ENCODE peak calls at places on chromosomes 3 and 15, in four cellular contexts. S is left lung; Z is CD8-positive, alpha-beta T cell; K is fibroblast of lung. M is an unnamed sample.

GRCh38 chr15:75355369-75355768 is 8.5 kb downstream of the NEIL1 start:
- DNase-seq in S (no peak), Z (no peak), K (no peak), M (no peak)

GRCh38 chr15:64045774-64046346 is 425 bp downstream of the DAPK2 start:
- DNase-seq in K (peak; percentile 11), S (no peak), Z (no peak), M (no peak)

GRCh38 chr3:191889781-191890180 is 428.8 kb downstream of the PYDC2 start:
- DNase-seq in K (peak; percentile 78), Z (no peak), S (no peak), M (no peak)

GRCh38 chr3:29236441-29236840 is 44.4 kb upstream of the RBMS3 start:
- DNase-seq in K (no peak), Z (no peak), S (no peak), M (no peak)

GRCh38 chr15:69499521-69500201 is 47.0 kb downstream of the RPLP1 start:
- DNase-seq in K (no peak), Z (no peak), S (no peak), M (no peak)

GRCh38 chr15:98914626-98915025 is 93.0 kb downstream of the PGPEP1L start:
- DNase-seq in Z (no peak), S (no peak), K (peak; percentile 98), M (no peak)

GRCh38 chr15:23052522-23052921 is 13.2 kb upstream of the TUBGCP5 start:
- DNase-seq in K (no peak), Z (no peak), S (no peak), M (no peak)

GRCh38 chr3:65398953-65399352 is 639.8 kb downstream of the MAGI1 start:
- DNase-seq in S (no peak), K (peak; percentile 66), Z (no peak), M (no peak)

GRCh38 chr15:75947117-75947516 is 43.4 kb downstream of the FBXO22 start:
- DNase-seq in K (peak; percentile 86), S (no peak), Z (no peak), M (no peak)

GRCh38 chr15:101219441-101219840 is 32.4 kb downstream of the CHSY1 start:
- DNase-seq in K (no peak), Z (no peak), S (no peak), M (no peak)

GRCh38 chr15:101217446-101217845 is 34.4 kb downstream of the CHSY1 start:
- DNase-seq in Z (no peak), K (no peak), S (no peak), M (no peak)

GRCh38 chr15:101213570-101213969 is 38.3 kb downstream of the CHSY1 start:
- DNase-seq in S (no peak), Z (no peak), K (no peak), M (no peak)

GRCh38 chr15:101211897-101212296 is 40.0 kb downstream of the CHSY1 start:
- DNase-seq in S (no peak), K (no peak), Z (no peak), M (no peak)

GRCh38 chr15:101215681-101216080 is 36.2 kb downstream of the CHSY1 start:
- DNase-seq in S (no peak), K (no peak), Z (no peak), M (no peak)
- H3K36me3 ChIP-seq in S (no peaks in the 10 kb centered on the region), K (peaks cover 3% of the 10 kb centered on the region), Z (no peaks in the 10 kb centered on the region), M (no peaks in the 10 kb centered on the region)

GRCh38 chr3:190059242-190059590 is 61.5 kb downstream of the P3H2 start:
- DNase-seq in K (peak; percentile 85), S (no peak), Z (no peak), M (no peak)

GRCh38 chr3:190065204-190065603 is 55.5 kb downstream of the P3H2 start:
- DNase-seq in S (no peak), K (no peak), Z (no peak), M (no peak)

GRCh38 chr3:190060401-190060800 is 60.3 kb downstream of the P3H2 start:
- DNase-seq in K (no peak), S (no peak), Z (no peak), M (no peak)

GRCh38 chr3:190063490-190063889 is 57.2 kb downstream of the P3H2 start:
- DNase-seq in K (no peak), Z (no peak), S (no peak), M (no peak)

DNA sequence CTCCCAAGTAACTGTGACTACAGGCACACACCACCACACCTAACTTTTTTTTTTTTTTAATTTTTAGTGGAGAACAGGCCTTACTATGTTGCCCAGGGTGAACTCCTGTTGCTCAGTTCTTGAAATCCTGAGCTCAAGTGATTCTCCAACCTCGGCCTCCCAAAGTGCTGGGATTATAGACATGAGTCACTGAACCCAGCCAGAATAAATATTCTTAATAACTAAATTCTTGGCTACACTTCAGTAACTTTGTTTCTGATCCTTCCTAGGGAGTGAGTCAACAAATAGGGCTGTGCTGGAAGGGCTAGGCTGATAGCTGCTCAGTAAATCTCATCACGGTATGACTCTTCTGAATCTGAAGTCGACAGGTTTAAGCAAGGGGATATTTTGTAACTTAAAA is 56.6 kb downstream of the P3H2 start:
- DNase-seq in K (peak; percentile 95), S (peak; percentile 36), Z (no peak), M (no peak)
- H3K27ac ChIP-seq in K (peak overlapping the region; percentile 37), S (no peak overlapping the region), Z (no peak overlapping the region), M (no peak overlapping the region)

DNA sequence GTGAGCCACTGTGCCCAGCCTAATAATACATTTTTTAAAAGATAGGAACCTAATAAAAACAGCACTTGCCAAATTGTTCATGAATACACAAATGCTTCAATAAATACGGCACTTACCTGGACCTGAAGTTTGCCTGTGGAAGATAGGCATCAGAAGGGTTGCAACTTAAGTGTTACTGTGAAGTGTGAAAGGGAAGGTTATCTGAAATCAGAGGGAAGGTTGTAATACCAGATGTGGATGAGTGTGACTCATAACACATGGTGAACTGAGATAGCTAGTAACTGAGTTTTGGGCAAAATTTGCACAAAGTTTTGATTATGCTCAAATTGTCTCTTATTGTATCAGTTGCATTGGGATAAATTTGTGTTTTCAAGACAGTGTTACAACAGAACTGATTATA is 68.0 kb downstream of the ATP11B start:
- DNase-seq in S (no peak), K (peak; percentile 9), Z (no peak), M (no peak)
- H3K36me3 ChIP-seq in S (peaks cover 59% of the 10 kb centered on the region), K (no peaks in the 10 kb centered on the region), Z (peaks cover 12% of the 10 kb centered on the region), M (peaks cover 65% of the 10 kb centered on the region)

DNA sequence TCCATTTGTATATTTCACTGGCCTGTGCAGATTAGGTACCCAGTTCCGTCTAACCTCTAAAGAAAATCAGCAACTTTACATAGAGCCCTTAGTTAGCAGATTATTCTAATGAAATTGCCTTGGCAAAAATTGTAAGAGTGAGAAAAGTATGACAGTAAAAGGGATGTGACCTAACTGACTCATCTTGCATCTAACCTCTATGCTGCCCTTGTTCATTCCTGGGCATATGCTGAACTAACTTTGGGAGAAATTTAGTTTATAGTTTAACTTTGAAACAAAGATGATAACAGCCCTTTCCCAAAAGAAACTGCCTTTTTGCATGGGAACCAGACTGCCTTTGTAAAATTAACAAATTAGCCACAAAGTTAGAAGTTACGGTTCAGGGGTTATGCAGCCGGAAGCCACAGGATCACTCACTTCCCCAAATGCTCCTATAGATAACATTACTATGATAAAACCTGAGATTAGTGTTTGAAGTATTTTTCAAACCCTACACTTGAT is 839.8 kb upstream of the ALCAM start:
- DNase-seq in K (no peak), Z (no peak), S (no peak), M (no peak)
- H3K27ac ChIP-seq in K (no peak overlapping the region), Z (no peak overlapping the region), S (no peak overlapping the region), M (no peak overlapping the region)

GRCh38 chr3:58152225-58153015 is 58.4 kb downstream of the DNASE1L3 start:
- DNase-seq in Z (no peak), K (no peak), S (no peak), M (no peak)

GRCh38 chr3:58151637-58152036 is 59.1 kb downstream of the DNASE1L3 start:
- DNase-seq in S (no peak), Z (no peak), K (no peak), M (no peak)

GRCh38 chr3:58150800-58151199 is 60.0 kb downstream of the DNASE1L3 start:
- DNase-seq in S (no peak), Z (no peak), K (peak; percentile 43), M (no peak)

GRCh38 chr3:58148049-58148448 is 62.7 kb downstream of the DNASE1L3 start:
- DNase-seq in Z (no peak), K (no peak), S (no peak), M (no peak)

DNA sequence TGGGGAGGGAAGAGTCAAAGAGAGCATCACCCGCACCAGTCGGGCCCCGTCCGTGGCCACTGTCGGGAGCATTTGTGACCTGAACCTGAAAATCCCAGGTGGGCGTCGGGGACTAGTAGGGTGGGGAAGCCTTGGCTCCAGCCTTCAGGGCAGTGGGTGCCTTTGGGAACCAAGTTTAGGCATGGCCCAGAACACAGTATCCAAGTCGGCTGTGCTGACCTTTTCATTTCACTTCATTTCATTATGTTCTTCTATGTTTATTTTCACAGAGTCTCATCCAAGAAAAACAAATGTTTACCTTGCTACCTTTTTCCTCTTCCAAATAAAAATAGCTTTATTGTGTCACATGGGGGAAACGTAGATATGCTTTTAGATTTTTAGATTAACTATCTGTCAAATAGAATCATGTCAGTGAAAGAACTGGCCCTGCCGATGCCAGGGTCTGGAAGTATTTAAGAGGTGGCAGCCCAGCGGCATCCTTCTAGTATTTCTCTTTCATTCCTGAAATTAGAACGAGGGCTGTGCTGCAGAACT is 60.6 kb downstream of the DNASE1L3 start:
- DNase-seq in Z (no peak), S (no peak), K (no peak), M (no peak)
- H3K36me3 ChIP-seq in Z (peaks cover 33% of the 10 kb centered on the region), S (peaks cover 97% of the 10 kb centered on the region), K (peaks cover 25% of the 10 kb centered on the region), M (peaks cover 93% of the 10 kb centered on the region)

DNA sequence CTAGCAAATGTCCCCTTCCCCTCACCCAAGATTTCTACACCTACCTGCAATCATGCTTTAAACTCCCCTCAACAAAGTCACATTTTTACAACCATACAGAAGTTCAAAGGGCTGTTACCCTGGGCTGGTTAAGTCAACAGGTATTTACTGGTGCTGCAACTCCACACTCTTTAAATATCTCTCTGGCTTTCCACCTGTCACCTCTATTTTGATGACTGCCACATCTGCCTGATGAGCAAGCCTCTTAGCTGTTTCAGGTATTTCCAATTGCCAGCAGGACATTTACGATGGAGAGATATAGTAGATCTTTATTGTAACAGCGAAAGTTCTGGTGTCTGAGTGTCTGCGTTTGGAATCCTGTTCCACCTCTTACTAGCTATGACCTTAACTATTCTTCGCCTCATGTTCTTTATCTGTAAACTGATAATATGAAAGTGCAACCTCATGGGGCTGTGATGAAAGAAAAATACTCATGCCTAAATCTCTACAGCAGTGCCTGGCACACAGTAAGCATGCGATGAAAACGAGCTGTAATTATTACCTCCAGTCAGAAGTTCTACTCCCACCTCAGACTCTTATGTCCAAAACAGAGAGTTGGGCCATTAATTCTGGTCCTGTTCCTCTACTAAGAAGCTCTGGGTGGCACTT is 44.2 kb upstream of the TPM1 start:
- DNase-seq in S (no peak), K (no peak), Z (no peak), M (no peak)
- H3K27ac ChIP-seq in S (no peak overlapping the region), K (no peak overlapping the region), Z (no peak overlapping the region), M (no peak overlapping the region)

GRCh38 chr3:194622621-194623360 is 10.4 kb downstream of the TMEM44 start:
- DNase-seq in Z (no peak), S (no peak), K (no peak), M (no peak)
- H3K36me3 ChIP-seq in Z (no peaks in the 10 kb centered on the region), S (peaks cover 28% of the 10 kb centered on the region), K (peaks cover 9% of the 10 kb centered on the region), M (peaks cover 33% of the 10 kb centered on the region)

GRCh38 chr3:183267140-183267539 is 14.1 kb downstream of the B3GNT5 start:
- DNase-seq in Z (no peak), K (no peak), S (no peak), M (no peak)
- H3K27ac ChIP-seq in Z (no peak overlapping the region), K (no peak overlapping the region), S (no peak overlapping the region), M (no peak overlapping the region)

DNA sequence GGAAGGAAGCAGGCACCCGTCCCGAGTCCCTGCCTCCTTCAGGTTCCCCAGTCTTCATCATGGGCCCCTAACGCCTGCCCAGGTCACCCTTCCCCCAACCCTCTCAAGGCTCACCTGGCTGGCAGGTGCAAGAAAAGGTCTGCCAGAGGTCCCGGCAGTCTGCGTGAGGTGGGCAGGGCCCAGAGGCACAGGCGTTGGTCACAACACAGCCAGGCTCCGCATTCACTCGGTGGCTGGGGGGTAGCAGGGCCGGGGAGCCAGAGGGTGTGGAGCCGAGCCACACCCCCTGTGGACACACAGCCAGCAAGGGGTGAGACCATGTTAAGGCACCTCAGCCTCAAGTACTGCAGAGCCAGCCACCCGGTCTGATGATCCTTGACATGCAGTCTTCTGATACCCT is 10.9 kb downstream of the CELSR3 start:
- DNase-seq in Z (no peak), S (no peak), K (no peak), M (no peak)
- H3K36me3 ChIP-seq in Z (no peaks in the 10 kb centered on the region), S (no peaks in the 10 kb centered on the region), K (no peaks in the 10 kb centered on the region), M (no peaks in the 10 kb centered on the region)